ENCODE peak calls at places on chromosomes 13 and 19, in four cellular contexts. One of them, this sample, is unnamed. For H3K27me3, the result is how much of the 10 kb centered on the place peaks cover.

GRCh38 chr13:39561971-39562370 is 41.0 kb downstream of the LHFPL6 start:
- DNase-seq in tibial nerve: no peak
- DNase-seq in GM23338: no peak
- DNase-seq in AG04450: no peak
- DNase-seq in this sample: no peak

GRCh38 chr13:30409911-30410704 is 12.2 kb upstream of the UBE2L5 start:
- DNase-seq in tibial nerve: no peak
- DNase-seq in GM23338: no peak
- DNase-seq in AG04450: no peak
- DNase-seq in this sample: peak

GRCh38 chr13:46131705-46132104 is 26.9 kb upstream of the CPB2 start:
- DNase-seq in tibial nerve: no peak
- DNase-seq in GM23338: no peak
- DNase-seq in AG04450: no peak
- DNase-seq in this sample: no peak

GRCh38 chr13:28805193-28805819 is 14.8 kb upstream of the MTUS2 start:
- DNase-seq in tibial nerve: no peak
- DNase-seq in GM23338: peak
- DNase-seq in AG04450: no peak
- DNase-seq in this sample: no peak

GRCh38 chr13:51839711-51840110 is 5.3 kb downstream of the TMEM272 start:
- DNase-seq in tibial nerve: no peak
- DNase-seq in GM23338: no peak
- DNase-seq in AG04450: no peak
- DNase-seq in this sample: no peak

GRCh38 chr19:9523885-9524474 is 14.5 kb downstream of the ZNF426 start:
- DNase-seq in tibial nerve: no peak
- DNase-seq in GM23338: peak
- DNase-seq in AG04450: no peak
- DNase-seq in this sample: no peak

GRCh38 chr19:41426952-41427646 is at the start of gene B3GNT8:
- DNase-seq in tibial nerve: peak
- DNase-seq in GM23338: peak
- DNase-seq in AG04450: peak
- DNase-seq in this sample: peak

GRCh38 chr13:59318320-59318930 is 845.3 kb downstream of the DIAPH3 start:
- DNase-seq in tibial nerve: peak
- DNase-seq in GM23338: peak
- DNase-seq in AG04450: peak
- DNase-seq in this sample: no peak

GRCh38 chr13:84137292-84137691 is 255.0 kb upstream of the SLITRK1 start:
- DNase-seq in tibial nerve: no peak
- DNase-seq in GM23338: no peak
- DNase-seq in AG04450: no peak
- DNase-seq in this sample: no peak

GRCh38 chr13:100234524-100235136 is 145.7 kb downstream of the PCCA start:
- DNase-seq in tibial nerve: no peak
- DNase-seq in GM23338: no peak
- DNase-seq in AG04450: no peak
- DNase-seq in this sample: no peak

GRCh38 chr19:33664744-33665143 is 43.0 kb downstream of the CHST8 start:
- DNase-seq in tibial nerve: no peak
- DNase-seq in GM23338: no peak
- DNase-seq in AG04450: no peak
- DNase-seq in this sample: no peak

GRCh38 chr13:34208326-34208725 is 390.4 kb downstream of the RFC3 start:
- DNase-seq in tibial nerve: no peak
- DNase-seq in GM23338: no peak
- DNase-seq in AG04450: no peak
- DNase-seq in this sample: no peak

GRCh38 chr19:23905771-23906170 is 8.9 kb upstream of the ZNF726 start:
- DNase-seq in tibial nerve: no peak
- DNase-seq in GM23338: no peak
- DNase-seq in AG04450: no peak
- DNase-seq in this sample: no peak

GRCh38 chr13:47679391-47679790 is 321.7 kb downstream of the SUCLA2 start:
- DNase-seq in tibial nerve: no peak
- DNase-seq in GM23338: no peak
- DNase-seq in AG04450: no peak
- DNase-seq in this sample: no peak

GRCh38 chr19:1026189-1027019 is at the start of gene CNN2:
- DNase-seq in tibial nerve: peak
- DNase-seq in GM23338: peak
- DNase-seq in AG04450: no peak
- DNase-seq in this sample: peak

GRCh38 chr19:24074720-24075119 is 12.3 kb upstream of the ZNF254 start:
- DNase-seq in tibial nerve: no peak
- DNase-seq in GM23338: no peak
- DNase-seq in AG04450: no peak
- DNase-seq in this sample: no peak

GRCh38 chr13:34372581-34372980 is 554.6 kb downstream of the RFC3 start:
- DNase-seq in tibial nerve: no peak
- DNase-seq in GM23338: peak
- DNase-seq in AG04450: no peak
- DNase-seq in this sample: no peak

GRCh38 chr19:49491804-49492572 is 4.2 kb upstream of the RPS11 start:
- DNase-seq in tibial nerve: no peak
- DNase-seq in GM23338: no peak
- DNase-seq in AG04450: no peak
- DNase-seq in this sample: no peak

GRCh38 chr19:44653977-44654784 is 10.5 kb downstream of the PVR start:
- DNase-seq in tibial nerve: peak
- DNase-seq in GM23338: peak
- DNase-seq in AG04450: no peak
- DNase-seq in this sample: peak

GRCh38 chr13:39185326-39185725 is 147.1 kb downstream of the NHLRC3 start:
- DNase-seq in tibial nerve: no peak
- DNase-seq in GM23338: no peak
- DNase-seq in AG04450: no peak
- DNase-seq in this sample: no peak

GRCh38 chr13:72530471-72530870 is 197.0 kb downstream of the MZT1 start:
- DNase-seq in tibial nerve: no peak
- DNase-seq in GM23338: no peak
- DNase-seq in AG04450: no peak
- DNase-seq in this sample: no peak

GRCh38 chr13:54628383-54628782 is 1599.8 kb downstream of the OLFM4 start:
- DNase-seq in tibial nerve: no peak
- DNase-seq in GM23338: no peak
- DNase-seq in AG04450: no peak
- DNase-seq in this sample: no peak

GRCh38 chr13:101624210-101624922 is 171.9 kb downstream of the ITGBL1 start:
- DNase-seq in tibial nerve: no peak
- DNase-seq in GM23338: peak
- DNase-seq in AG04450: no peak
- DNase-seq in this sample: no peak

GRCh38 chr19:1214299-1214861 is 8.8 kb downstream of the STK11 start:
- DNase-seq in tibial nerve: no peak
- DNase-seq in GM23338: no peak
- DNase-seq in AG04450: no peak
- DNase-seq in this sample: no peak

GRCh38 chr19:16254851-16255408 is 57.2 kb downstream of the AP1M1 start:
- DNase-seq in tibial nerve: no peak
- DNase-seq in GM23338: no peak
- DNase-seq in AG04450: no peak
- DNase-seq in this sample: no peak

DNA sequence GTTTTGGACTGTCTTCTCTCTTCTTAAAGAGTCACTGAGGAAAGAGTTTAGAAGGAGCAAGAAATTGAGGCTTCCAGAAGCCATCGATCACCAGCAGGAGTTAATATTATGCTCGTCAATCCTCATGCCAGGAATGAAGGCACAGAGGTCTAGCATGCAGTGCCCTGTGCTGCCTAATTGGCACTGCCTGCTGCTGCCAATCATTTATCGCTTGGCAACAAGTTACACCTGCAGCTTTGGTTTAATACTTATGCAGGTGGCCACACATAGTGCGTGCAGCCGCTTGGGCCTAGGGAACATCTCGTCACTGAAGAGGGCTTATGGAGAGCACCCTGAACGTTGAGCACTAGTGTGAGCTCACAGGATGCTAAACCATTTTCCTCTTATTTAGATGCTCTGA is 2.7 kb upstream of the SOX1 start:
- DNase-seq in tibial nerve: no peak
- DNase-seq in GM23338: no peak
- DNase-seq in AG04450: no peak
- DNase-seq in this sample: no peak
- H3K27me3 ChIP-seq in tibial nerve: under half
- H3K27me3 ChIP-seq in GM23338: half or more
- H3K27me3 ChIP-seq in AG04450: half or more
- H3K27me3 ChIP-seq in this sample: under half

GRCh38 chr19:38470788-38471480 is 37.4 kb downstream of the RYR1 start:
- DNase-seq in tibial nerve: no peak
- DNase-seq in GM23338: no peak
- DNase-seq in AG04450: no peak
- DNase-seq in this sample: no peak

GRCh38 chr19:38469151-38469550 is 35.7 kb downstream of the RYR1 start:
- DNase-seq in tibial nerve: no peak
- DNase-seq in GM23338: no peak
- DNase-seq in AG04450: no peak
- DNase-seq in this sample: no peak

GRCh38 chr19:38466050-38466449 is 32.6 kb downstream of the RYR1 start:
- DNase-seq in tibial nerve: no peak
- DNase-seq in GM23338: no peak
- DNase-seq in AG04450: no peak
- DNase-seq in this sample: no peak

GRCh38 chr19:38464421-38465082 is 31.1 kb downstream of the RYR1 start:
- DNase-seq in tibial nerve: no peak
- DNase-seq in GM23338: no peak
- DNase-seq in AG04450: no peak
- DNase-seq in this sample: no peak

DNA sequence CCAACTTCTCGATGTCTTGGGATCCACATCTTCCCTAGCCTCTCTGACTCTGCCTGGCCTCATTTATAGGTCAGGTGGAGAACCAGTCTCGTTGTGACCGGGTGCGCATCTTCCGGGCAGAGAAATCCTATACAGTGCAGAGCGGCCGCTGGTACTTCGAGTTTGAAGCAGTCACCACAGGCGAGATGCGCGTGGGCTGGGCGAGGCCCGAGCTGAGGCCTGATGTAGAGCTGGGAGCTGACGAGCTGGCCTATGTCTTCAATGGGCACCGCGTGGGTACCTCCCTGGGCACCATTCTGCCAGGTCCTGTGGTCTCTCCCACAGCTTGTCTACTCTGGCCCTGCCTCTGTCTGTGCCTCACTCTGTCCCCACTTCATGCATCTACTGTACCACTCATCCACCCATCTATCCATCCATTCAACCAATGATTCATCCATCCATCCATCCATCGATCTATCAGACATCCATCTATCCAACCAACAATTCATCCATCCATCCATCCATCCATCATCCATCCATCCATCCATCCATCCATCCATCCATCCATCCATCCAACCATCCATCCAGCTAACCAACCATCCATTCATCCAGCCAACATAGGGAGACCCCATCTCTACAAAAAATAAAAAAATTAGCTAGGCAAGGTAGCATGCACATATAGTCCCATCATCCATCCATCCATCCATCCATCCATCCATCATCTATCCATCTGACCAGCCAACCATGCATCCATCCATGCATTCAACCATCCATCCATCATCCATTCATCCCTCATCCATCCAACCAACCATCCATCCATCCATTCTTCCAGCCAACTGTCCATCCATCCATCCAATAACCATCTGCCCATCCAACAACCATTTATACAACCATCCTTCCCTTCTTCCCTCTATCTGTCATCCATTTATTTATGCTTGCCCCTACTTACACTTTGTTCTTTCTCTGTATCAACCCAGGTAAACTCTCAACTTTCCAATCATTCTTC is 34.3 kb downstream of the RYR1 start:
- DNase-seq in tibial nerve: no peak
- DNase-seq in GM23338: no peak
- DNase-seq in AG04450: no peak
- DNase-seq in this sample: no peak
- H3K27me3 ChIP-seq in tibial nerve: under half
- H3K27me3 ChIP-seq in GM23338: under half
- H3K27me3 ChIP-seq in AG04450: under half
- H3K27me3 ChIP-seq in this sample: under half

GRCh38 chr13:75978815-75979214 is 342.7 kb downstream of the LMO7 start:
- DNase-seq in tibial nerve: no peak
- DNase-seq in GM23338: no peak
- DNase-seq in AG04450: no peak
- DNase-seq in this sample: no peak
- H3K27me3 ChIP-seq in tibial nerve: under half
- H3K27me3 ChIP-seq in GM23338: under half
- H3K27me3 ChIP-seq in AG04450: under half
- H3K27me3 ChIP-seq in this sample: under half

GRCh38 chr19:18253130-18253529 is 21.1 kb downstream of the IQCN start:
- DNase-seq in tibial nerve: no peak
- DNase-seq in GM23338: no peak
- DNase-seq in AG04450: no peak
- DNase-seq in this sample: no peak
- H3K27me3 ChIP-seq in tibial nerve: under half
- H3K27me3 ChIP-seq in GM23338: under half
- H3K27me3 ChIP-seq in AG04450: under half
- H3K27me3 ChIP-seq in this sample: under half

DNA sequence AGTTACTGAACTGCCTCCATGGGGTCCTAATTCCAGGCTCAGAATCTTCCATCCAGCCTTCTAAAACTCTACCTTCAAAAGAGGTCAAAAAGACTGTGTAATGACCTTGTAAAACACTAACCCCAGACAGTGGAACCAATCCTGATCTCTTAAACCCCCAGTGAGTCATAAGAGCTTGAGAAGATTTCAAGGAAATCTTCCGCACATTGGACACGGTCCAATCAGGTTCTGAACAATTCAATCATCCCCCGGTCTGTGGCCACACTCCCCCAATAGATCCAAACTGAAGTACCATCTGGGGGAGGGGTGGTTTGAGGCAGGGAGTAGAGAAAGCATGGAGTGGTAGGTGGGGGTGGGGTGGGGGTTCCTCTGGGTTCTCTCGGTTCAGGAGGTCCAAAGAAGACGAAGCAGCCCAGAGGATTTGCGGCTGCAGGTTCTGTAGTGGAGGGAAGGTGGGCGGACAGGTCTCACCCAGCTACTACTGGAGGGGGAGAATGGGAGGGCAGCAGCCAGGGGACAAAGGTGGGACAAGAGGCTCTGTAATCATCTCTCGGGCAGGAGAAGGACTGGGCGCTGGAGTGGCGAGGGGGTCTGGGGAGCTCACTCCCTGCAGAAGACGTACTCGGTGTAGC is 1.5 kb downstream of the KCTD12 start:
- DNase-seq in tibial nerve: peak
- DNase-seq in GM23338: no peak
- DNase-seq in AG04450: no peak
- DNase-seq in this sample: no peak
- H3K27me3 ChIP-seq in tibial nerve: under half
- H3K27me3 ChIP-seq in GM23338: half or more
- H3K27me3 ChIP-seq in AG04450: under half
- H3K27me3 ChIP-seq in this sample: under half

This sample was measured in ascending aorta.